ENCODE peak calls at places on chromosomes 4 and X, in five cellular contexts. U, G, S, V and W are unnamed samples.

GRCh38 chr4:8191136-8191747 is 7.8 kb upstream of the SH3TC1 start:
- DNase-seq in U (no peak), G (no peak), S (no peak), V (no peak), W (no peak)

GRCh38 chr4:53366301-53366716 is 448 bp upstream of the SCFD2 start:
- DNase-seq in U (no peak), G (no peak), S (no peak), V (no peak), W (no peak)

GRCh38 chr4:3233391-3234071 is 15.4 kb upstream of the MSANTD1 start:
- DNase-seq in U (no peak), G (no peak), S (no peak), V (no peak), W (no peak)

GRCh38 chr4:3346146-3346545 is 53.3 kb downstream of the RGS12 start:
- DNase-seq in U (peak; percentile 35), G (peak; percentile 76), S (no peak), V (no peak), W (peak; percentile 50)

GRCh38 chr4:122711893-122712292 is 20.6 kb upstream of the BBS12 start:
- DNase-seq in U (no peak), G (no peak), S (no peak), V (no peak), W (no peak)

GRCh38 chr4:139167774-139168444 is 9.1 kb downstream of the ELF2 start:
- DNase-seq in U (no peak), G (no peak), S (no peak), V (no peak), W (no peak)

GRCh38 chrX:133089411-133089810 is 7.5 kb downstream of the USP26 start:
- DNase-seq in U (no peak), G (no peak), S (no peak), V (no peak), W (no peak)

GRCh38 chr4:95504488-95504887 is 44.3 kb downstream of the UNC5C start:
- DNase-seq in U (no peak), G (no peak), S (no peak), V (no peak), W (no peak)

GRCh38 chrX:1656379-1656778 is 41.5 kb downstream of the ASMT start:
- DNase-seq in U (no peak), G (no peak), S (no peak), V (no peak), W (no peak)

GRCh38 chr4:109398928-109399327 is 34.7 kb upstream of the SEC24B start:
- DNase-seq in U (no peak), G (no peak), S (no peak), V (no peak), W (no peak)

GRCh38 chr4:113659127-113659526 is 102.4 kb downstream of the CAMK2D start:
- DNase-seq in U (no peak), G (no peak), S (no peak), V (no peak), W (no peak)

GRCh38 chr4:133084421-133084820 is 64.7 kb upstream of the PCDH10 start:
- DNase-seq in U (no peak), G (no peak), S (no peak), V (no peak), W (no peak)

GRCh38 chr4:54767376-54767775 is 109.6 kb downstream of the KIT start:
- DNase-seq in U (no peak), G (no peak), S (no peak), V (no peak), W (no peak)

GRCh38 chr4:87785858-87786509 is 13.4 kb upstream of the IBSP start:
- DNase-seq in U (no peak), G (no peak), S (no peak), V (no peak), W (no peak)

GRCh38 chr4:143431526-143432257 is 81.8 kb upstream of the SMARCA5 start:
- DNase-seq in U (no peak), G (no peak), S (no peak), V (no peak), W (no peak)

GRCh38 chrX:21781525-21781924 is 23.6 kb upstream of the SMPX start:
- DNase-seq in U (no peak), G (no peak), S (no peak), V (no peak), W (no peak)

GRCh38 chr4:5365071-5366008 is 314.1 kb downstream of the STK32B start:
- DNase-seq in U (no peak), G (no peak), S (no peak), V (no peak), W (peak; percentile 95)

GRCh38 chr4:38868055-38868965 is 704 bp downstream of the FAM114A1 start:
- DNase-seq in U (no peak), G (no peak), S (no peak), V (no peak), W (no peak)

GRCh38 chr4:152723236-152723635 is 43.4 kb upstream of the TMEM154 start:
- DNase-seq in U (no peak), G (no peak), S (no peak), V (no peak), W (no peak)

GRCh38 chr4:78766026-78766425 is 10.1 kb upstream of the BMP2K start:
- DNase-seq in U (no peak), G (no peak), S (no peak), V (no peak), W (no peak)

GRCh38 chrX:56920338-56920997 is 74.9 kb downstream of the SPIN3 start:
- DNase-seq in U (no peak), G (no peak), S (no peak), V (no peak), W (no peak)

GRCh38 chr4:168832746-168833575 is 177.1 kb downstream of the CBR4 start:
- DNase-seq in U (peak; percentile 20), G (no peak), S (no peak), V (no peak), W (no peak)

GRCh38 chr4:95190751-95191436 is 357.9 kb downstream of the UNC5C start:
- DNase-seq in U (no peak), G (no peak), S (no peak), V (no peak), W (no peak)